ENCODE peak calls at places on chromosome 10, in four cellular contexts. W is mammary epithelial cell, O is uterus, Z is upper lobe of right lung. H is an unnamed sample.

GRCh38 chr10:108014145-108014901 is 849.8 kb upstream of the SORCS1 start:
- DNase-seq in W (no peak), O (no peak), Z (no peak), H (no peak)

GRCh38 chr10:35464805-35465456 is 128.6 kb downstream of the CCNY start:
- DNase-seq in W (no peak), O (no peak), Z (no peak), H (no peak)

GRCh38 chr10:102629661-102630614 is 14.3 kb upstream of the TRIM8 start:
- DNase-seq in W (peak; percentile 71), O (no peak), Z (peak; percentile 62), H (peak; percentile 36)

GRCh38 chr10:4766449-4766848 is 59.6 kb upstream of the AKR1E2 start:
- DNase-seq in W (peak; percentile 24), O (no peak), Z (no peak), H (no peak)

GRCh38 chr10:95530021-95530420 is 31.1 kb downstream of the SORBS1 start:
- DNase-seq in W (no peak), O (no peak), Z (no peak), H (no peak)

GRCh38 chr10:129832582-129833249 is 131.4 kb downstream of the EBF3 start:
- DNase-seq in W (no peak), O (no peak), Z (no peak), H (peak; percentile 27)

GRCh38 chr10:3046941-3047621 is 20.3 kb upstream of the PFKP start:
- DNase-seq in W (no peak), O (no peak), Z (no peak), H (no peak)

GRCh38 chr10:86508217-86508616 is 13.4 kb downstream of the WAPL start:
- DNase-seq in W (no peak), O (no peak), Z (no peak), H (no peak)

GRCh38 chr10:16816142-16816541 is 1.1 kb downstream of the RSU1 start:
- DNase-seq in W (no peak), O (no peak), Z (no peak), H (no peak)

GRCh38 chr10:5632430-5632829 is 34.0 kb downstream of the ASB13 start:
- DNase-seq in W (peak; percentile 67), O (no peak), Z (peak; percentile 82), H (peak; percentile 31)

GRCh38 chr10:42864575-42864974 is 82.0 kb downstream of the BMS1 start:
- DNase-seq in W (peak; percentile 18), O (no peak), Z (peak; percentile 61), H (no peak)

GRCh38 chr10:90592903-90593302 is 264.9 kb downstream of the HTR7 start:
- DNase-seq in W (peak; percentile 62), O (no peak), Z (no peak), H (peak; percentile 74)

GRCh38 chr10:43106256-43107091 is 29.6 kb downstream of the RET start:
- DNase-seq in W (no peak), O (no peak), Z (no peak), H (no peak)

GRCh38 chr10:68897336-68897741 is 3.8 kb upstream of the DDX50 start:
- DNase-seq in W (peak; percentile 54), O (peak; percentile 37), Z (no peak), H (no peak)

GRCh38 chr10:76125900-76126299 is 694.5 kb downstream of the LRMDA start:
- DNase-seq in W (peak; percentile 20), O (no peak), Z (no peak), H (no peak)

GRCh38 chr10:6035926-6036575 is 26.1 kb downstream of the IL2RA start:
- DNase-seq in W (no peak), O (no peak), Z (no peak), H (no peak)

GRCh38 chr10:84608126-84608525 is 279.7 kb downstream of the CCSER2 start:
- DNase-seq in W (no peak), O (no peak), Z (no peak), H (no peak)

GRCh38 chr10:48750991-48751390 is 66.3 kb downstream of the WDFY4 start:
- DNase-seq in W (no peak), O (no peak), Z (no peak), H (no peak)

GRCh38 chr10:130360826-130361311 is 224.7 kb downstream of the GLRX3 start:
- DNase-seq in W (no peak), O (no peak), Z (no peak), H (no peak)

GRCh38 chr10:72351479-72351878 is 3.2 kb downstream of the DNAJB12 start:
- DNase-seq in W (no peak), O (no peak), Z (no peak), H (no peak)

GRCh38 chr10:89659185-89660131 is 14.4 kb upstream of the PANK1 start:
- DNase-seq in W (no peak), O (no peak), Z (no peak), H (no peak)

GRCh38 chr10:49141541-49142332 is 7.9 kb upstream of the FAM170B start:
- DNase-seq in W (no peak), O (no peak), Z (no peak), H (no peak)

GRCh38 chr10:26524161-26524831 is 86.2 kb downstream of the APBB1IP start:
- DNase-seq in W (no peak), O (no peak), Z (no peak), H (no peak)
- H3K27ac ChIP-seq in W (no peak overlapping the region), O (no peak overlapping the region), Z (no peak overlapping the region), H (no peak overlapping the region)

GRCh38 chr10:34358729-34359128 is 456.4 kb downstream of the PARD3 start:
- DNase-seq in W (no peak), O (no peak), Z (no peak), H (no peak)
- H3K27me3 ChIP-seq in W (no peaks in the 10 kb centered on the region), O (no peaks in the 10 kb centered on the region), Z (no peaks in the 10 kb centered on the region), H (no peaks in the 10 kb centered on the region)

GRCh38 chr10:117740088-117740487 is 197.5 kb downstream of the EMX2 start:
- DNase-seq in W (no peak), O (no peak), Z (no peak), H (no peak)
- H3K4me1 ChIP-seq in W (no peaks in the 10 kb centered on the region), O (no peaks in the 10 kb centered on the region), Z (no peaks in the 10 kb centered on the region), H (no peaks in the 10 kb centered on the region)

DNA sequence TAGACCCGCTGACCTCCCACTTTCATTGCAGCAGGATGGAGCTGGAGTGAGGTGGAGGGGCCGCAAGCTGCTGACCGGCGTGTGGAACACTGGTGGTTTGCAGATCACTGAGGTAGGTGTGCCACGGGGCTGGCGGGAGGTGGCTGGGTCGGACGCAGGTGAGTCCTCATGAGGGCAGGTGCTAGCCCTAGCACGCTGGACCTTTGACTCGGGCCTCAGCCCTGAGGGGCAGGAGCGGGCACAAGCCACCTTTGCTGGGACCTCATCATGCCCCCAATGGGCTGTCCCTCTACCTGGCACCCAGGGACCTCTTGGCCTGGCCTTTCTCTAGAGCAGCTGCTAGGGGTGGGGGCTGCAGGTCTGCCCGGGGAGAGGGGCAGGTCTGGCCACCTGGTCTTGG is 93.3 kb downstream of the ZMIZ1 start:
- DNase-seq in W (no peak), O (no peak), Z (no peak), H (no peak)
- H3K27ac ChIP-seq in W (no peak overlapping the region), O (no peak overlapping the region), Z (no peak overlapping the region), H (peak overlapping the region; percentile 93)

DNA sequence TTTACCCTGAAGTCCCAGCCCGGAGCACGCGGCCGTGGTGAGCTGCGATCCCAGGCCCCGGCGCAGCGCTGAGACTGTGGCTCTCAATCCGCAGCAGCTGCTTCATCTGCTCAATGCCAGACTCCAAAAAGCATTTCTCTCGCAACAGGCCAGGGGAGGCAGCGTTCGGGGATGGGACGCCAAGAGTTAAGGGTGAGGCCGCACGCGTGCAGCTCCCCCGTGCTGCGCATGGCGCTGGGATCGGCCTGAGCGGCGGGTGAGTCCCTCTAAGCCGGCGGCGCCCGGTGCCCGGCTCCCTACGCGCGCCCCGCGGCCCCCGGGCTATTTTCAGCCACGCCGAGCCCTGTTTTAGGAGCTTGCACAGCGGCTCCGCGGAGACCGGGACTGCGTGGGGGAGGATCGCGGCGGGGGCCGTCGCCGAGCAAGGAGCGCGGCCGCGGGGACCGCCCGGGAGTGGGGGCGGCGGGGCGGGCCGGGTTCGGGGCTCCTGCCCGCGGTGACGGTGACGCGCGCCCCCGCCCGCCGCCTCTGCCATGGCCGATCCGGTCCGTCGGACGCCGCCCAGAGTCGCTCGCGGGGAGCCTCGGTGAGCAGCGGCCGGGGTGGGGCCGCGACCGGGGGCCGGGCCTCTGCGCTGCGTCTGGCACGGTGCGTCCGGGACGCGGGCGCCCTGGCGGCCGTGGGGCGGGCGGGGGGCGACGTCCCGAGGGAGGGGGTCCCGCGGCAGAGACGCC is 29.4 kb upstream of the JAKMIP3 start:
- DNase-seq in W (peak; percentile 21), O (no peak), Z (no peak), H (peak; percentile 58)
- H3K27me3 ChIP-seq in W (peaks cover 16% of the 10 kb centered on the region), O (no peaks in the 10 kb centered on the region), Z (peaks cover 70% of the 10 kb centered on the region), H (no peaks in the 10 kb centered on the region)

GRCh38 chr10:125156739-125157472 is 3.5 kb downstream of the CTBP2 start:
- DNase-seq in W (no peak), O (no peak), Z (no peak), H (no peak)
- H3K4me1 ChIP-seq in W (peaks cover 53% of the 10 kb centered on the region), O (peaks cover 26% of the 10 kb centered on the region), Z (peaks cover 64% of the 10 kb centered on the region), H (peaks cover 18% of the 10 kb centered on the region)

GRCh38 chr10:125025341-125025740 is 83.4 kb downstream of the ZRANB1 start:
- DNase-seq in W (no peak), O (no peak), Z (no peak), H (no peak)
- H3K27ac ChIP-seq in W (no peak overlapping the region), O (no peak overlapping the region), Z (no peak overlapping the region), H (peak overlapping the region; percentile 25)